ENCODE peak calls at places on chromosomes 3 and 15, in six cellular contexts. K, T, L, D, E and H are unnamed samples.

GRCh38 chr3:48826451-48826850 is 21.2 kb downstream of the PRKAR2A start:
- DNase-seq in K (no peak), T (no peak), L (no peak), D (no peak), E (no peak), H (no peak)

GRCh38 chr15:48647963-48648362 is 2.5 kb upstream of the FBN1 start:
- DNase-seq in K (no peak), T (no peak), L (no peak), D (no peak), E (no peak), H (no peak)

GRCh38 chr3:70805044-70805732 is 492.8 kb upstream of the MDFIC2 start:
- DNase-seq in K (no peak), T (no peak), L (no peak), D (no peak), E (no peak), H (no peak)

GRCh38 chr3:101928890-101929289 is 79.6 kb downstream of the NFKBIZ start:
- DNase-seq in K (no peak), T (no peak), L (no peak), D (no peak), E (no peak), H (no peak)

GRCh38 chr3:43859766-43860165 is 169.0 kb downstream of the ABHD5 start:
- DNase-seq in K (no peak), T (no peak), L (no peak), D (no peak), E (no peak), H (no peak)

GRCh38 chr3:2872884-2873283 is 237.3 kb downstream of the IL5RA start:
- DNase-seq in K (no peak), T (no peak), L (no peak), D (no peak), E (no peak), H (no peak)

GRCh38 chr3:104763007-104763406 is 603.7 kb upstream of the ALCAM start:
- DNase-seq in K (no peak), T (no peak), L (no peak), D (no peak), E (no peak), H (no peak)

GRCh38 chr3:50254577-50255250 is 14.2 kb upstream of the SEMA3B start:
- DNase-seq in K (no peak), T (peak; percentile 85), L (peak; percentile 71), D (peak; percentile 41), E (no peak), H (peak; percentile 54)

GRCh38 chr3:10248984-10249748 is 907 bp downstream of the TATDN2 start:
- DNase-seq in K (peak; percentile 37), T (peak; percentile 77), L (peak; percentile 24), D (no peak), E (peak; percentile 44), H (peak; percentile 29)

GRCh38 chr15:74960995-74961588 is 4.5 kb upstream of the RPP25 start:
- DNase-seq in K (no peak), T (no peak), L (no peak), D (no peak), E (no peak), H (no peak)

GRCh38 chr15:47374222-47374621 is 343.1 kb upstream of the SEMA6D start:
- DNase-seq in K (no peak), T (no peak), L (no peak), D (no peak), E (no peak), H (no peak)

GRCh38 chr15:30954674-30955073 is 36.8 kb downstream of the MTMR10 start:
- DNase-seq in K (no peak), T (no peak), L (no peak), D (no peak), E (no peak), H (no peak)

GRCh38 chr15:55587321-55588069 is 650 bp downstream of the PYGO1 start:
- DNase-seq in K (peak; percentile 38), T (peak; percentile 66), L (peak; percentile 14), D (no peak), E (peak; percentile 7), H (peak; percentile 23)

GRCh38 chr15:29942144-29942543 is 119.9 kb upstream of the TJP1 start:
- DNase-seq in K (no peak), T (no peak), L (no peak), D (no peak), E (no peak), H (peak; percentile 55)

GRCh38 chr3:127182446-127182845 is 10.5 kb upstream of the PRR23E start:
- DNase-seq in K (no peak), T (peak; percentile 41), L (no peak), D (no peak), E (no peak), H (no peak)

GRCh38 chr3:23874359-23875120 is 42.2 kb downstream of the NKIRAS1 start:
- DNase-seq in K (no peak), T (no peak), L (no peak), D (no peak), E (no peak), H (no peak)

GRCh38 chr3:157531301-157531660 is 28.1 kb upstream of the VEPH1 start:
- DNase-seq in K (no peak), T (no peak), L (no peak), D (no peak), E (no peak), H (no peak)

GRCh38 chr15:37104413-37105392 is 4.4 kb upstream of the MEIS2 start:
- DNase-seq in K (no peak), T (no peak), L (no peak), D (no peak), E (no peak), H (no peak)

GRCh38 chr15:37101634-37102314 is 1.4 kb upstream of the MEIS2 start:
- DNase-seq in K (peak; percentile 86), T (peak; percentile 93), L (peak; percentile 78), D (no peak), E (peak; percentile 57), H (peak; percentile 86)

GRCh38 chr15:37102315-37103021 is 2.1 kb upstream of the MEIS2 start:
- DNase-seq in K (peak; percentile 41), T (peak; percentile 71), L (no peak), D (no peak), E (no peak), H (peak; percentile 37)

GRCh38 chr15:37105795-37106333 is 5.5 kb upstream of the MEIS2 start:
- DNase-seq in K (no peak), T (no peak), L (no peak), D (no peak), E (no peak), H (no peak)

GRCh38 chr15:37103475-37104071 is 3.2 kb upstream of the MEIS2 start:
- DNase-seq in K (no peak), T (no peak), L (no peak), D (no peak), E (no peak), H (no peak)
- H3K4me3 ChIP-seq in K (peak overlapping the region; percentile 92), T (peak overlapping the region; percentile 83), L (no peak overlapping the region), D (no peak overlapping the region), E (peak overlapping the region; percentile 72), H (no peak overlapping the region)

DNA sequence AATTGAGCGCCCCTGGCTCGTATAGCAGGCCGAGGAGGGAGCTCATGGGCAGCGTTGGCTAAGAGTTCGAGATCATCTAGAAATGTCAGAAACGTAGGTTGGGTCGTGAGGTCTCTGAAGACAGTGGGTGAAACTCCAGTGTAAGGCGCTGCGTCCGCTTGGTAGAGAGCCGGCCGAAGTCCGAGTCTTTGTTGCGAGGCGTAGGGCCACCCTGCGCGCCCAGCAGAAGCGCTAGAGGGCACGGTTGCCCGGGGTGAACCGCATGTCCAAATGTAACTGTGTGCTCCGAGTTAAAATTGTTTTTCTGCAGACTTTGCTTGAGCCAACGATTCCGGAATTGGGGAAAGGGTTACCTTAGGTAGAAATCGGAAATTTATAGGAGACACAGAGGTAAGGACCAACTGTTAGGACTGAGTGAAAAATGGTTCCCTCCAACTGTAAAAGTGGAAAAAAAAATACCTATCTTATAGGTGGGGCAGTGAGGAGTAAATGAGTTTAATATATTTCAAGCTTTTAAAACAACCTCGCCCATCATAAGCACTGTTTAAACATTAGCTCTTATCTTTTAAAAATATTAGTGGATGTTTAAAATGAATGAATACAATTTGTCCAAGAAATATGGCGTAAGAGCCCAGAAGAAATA is 993 bp upstream of the SIAH2 start:
- DNase-seq in K (peak; percentile 66), T (peak; percentile 87), L (peak; percentile 76), D (peak; percentile 46), E (peak; percentile 81), H (peak; percentile 74)
- TF ChIP-seq CTCF in K (peak; percentile 45), T (peak; percentile 55), L (peak; percentile 10), D (peak; percentile 82), E (peak; percentile 70), H (peak; percentile 42)

GRCh38 chr3:186826316-186826977 is 16.1 kb upstream of the ADIPOQ start:
- DNase-seq in K (no peak), T (no peak), L (no peak), D (no peak), E (no peak), H (no peak)

GRCh38 chr3:186828340-186828739 is 14.2 kb upstream of the ADIPOQ start:
- DNase-seq in K (no peak), T (no peak), L (no peak), D (no peak), E (no peak), H (no peak)

GRCh38 chr3:186825294-186825821 is 17.2 kb upstream of the ADIPOQ start:
- DNase-seq in K (peak; percentile 20), T (no peak), L (no peak), D (no peak), E (no peak), H (peak; percentile 17)

GRCh38 chr3:186824430-186825139 is 17.9 kb upstream of the ADIPOQ start:
- DNase-seq in K (no peak), T (no peak), L (no peak), D (no peak), E (no peak), H (no peak)

DNA sequence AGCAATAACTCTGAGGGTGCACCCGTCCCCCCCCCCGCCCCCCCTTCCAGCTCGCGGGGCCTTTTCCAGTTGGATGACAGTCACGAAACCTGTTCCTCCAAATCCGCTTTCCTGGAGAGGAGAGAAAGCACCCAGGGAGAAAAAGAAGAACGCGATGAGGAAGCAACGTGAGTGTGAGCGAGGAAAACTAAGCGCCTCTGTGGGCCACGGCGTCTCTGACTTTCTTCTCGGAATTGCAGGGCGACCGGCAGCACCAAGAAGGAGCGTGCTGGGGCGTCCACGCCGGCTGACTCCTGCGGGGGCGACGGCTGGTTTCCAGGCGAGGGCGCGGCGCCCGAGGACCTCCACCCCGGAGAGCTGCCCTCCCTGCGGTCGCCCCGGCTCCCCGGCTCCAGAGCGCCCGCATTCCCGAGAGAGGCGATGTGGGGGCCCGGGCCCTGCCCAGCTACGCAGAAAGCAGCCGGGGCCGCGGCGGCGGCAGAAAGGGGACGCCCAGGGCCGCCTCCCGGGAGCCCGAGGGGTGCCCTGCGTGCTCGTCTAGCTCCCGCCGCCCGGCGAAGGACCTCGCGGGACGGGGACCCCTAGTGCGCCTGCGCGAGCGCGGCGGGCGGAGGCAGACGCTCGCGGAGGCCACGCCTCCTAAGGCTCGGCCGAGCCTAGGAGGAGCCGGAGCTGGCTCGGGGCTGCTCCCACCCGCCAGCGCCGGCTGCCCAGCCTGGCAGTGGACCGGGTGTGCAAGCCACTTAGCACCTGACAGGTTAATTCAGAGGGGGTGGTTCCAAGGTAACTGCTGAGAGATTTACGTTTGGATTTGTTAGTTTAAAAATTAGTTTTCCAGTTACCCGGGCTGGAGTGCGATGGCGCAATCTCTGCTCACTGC is 15.3 kb upstream of the ADIPOQ start:
- DNase-seq in K (peak; percentile 76), T (peak; percentile 84), L (peak; percentile 82), D (peak; percentile 45), E (peak; percentile 83), H (peak; percentile 83)
- TF ChIP-seq POLR2A in K (peak; percentile 42), T (no peak), L (peak; percentile 46), D (peak; percentile 59), E (no peak), H (no peak)

DNA sequence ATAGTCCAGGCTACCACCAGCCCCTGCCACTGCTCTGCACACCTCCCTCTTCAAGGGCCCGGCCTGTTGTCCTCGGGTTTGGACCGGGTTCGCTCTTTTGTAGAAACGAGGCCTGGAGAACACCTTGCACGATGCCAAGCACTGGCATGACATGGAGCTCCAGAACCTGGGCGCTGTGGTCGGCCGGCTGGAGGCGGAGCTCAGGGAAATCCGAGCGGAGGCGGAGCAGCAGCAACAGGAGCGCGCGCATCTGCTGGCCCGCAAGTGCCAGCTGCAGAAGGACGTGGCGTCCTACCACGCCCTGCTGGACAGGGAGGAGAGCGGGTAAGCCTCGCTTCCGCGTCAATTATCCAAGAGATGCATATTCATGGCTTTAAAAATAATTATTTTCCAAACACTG is 72.4 kb downstream of the BFSP2 start:
- DNase-seq in K (no peak), T (no peak), L (peak; percentile 28), D (no peak), E (peak; percentile 54), H (peak; percentile 40)
- H3K4me3 ChIP-seq in K (no peak overlapping the region), T (no peak overlapping the region), L (no peak overlapping the region), D (no peak overlapping the region), E (no peak overlapping the region), H (peak overlapping the region; percentile 23)